ENCODE peak calls at places on chromosomes 5 and 9, in seven cellular contexts. O is glutamatergic neuron, Y is hepatocyte, M is GM13976, P is cardiac muscle cell, N is kidney, C is HCT116. F is an unnamed sample.
A peak's percentile ranks its signal among the peaks of the same experiment; 100 is the strongest.

GRCh38 chr5:856531-857425 is 6.0 kb upstream of the ZDHHC11 start:
- DNase-seq in O (no peak), Y (no peak), M (no peak), P (no peak), N (peak; percentile 61), C (no peak), F (no peak)

GRCh38 chr9:80294955-80295354 is 723.2 kb downstream of the TLE4 start:
- DNase-seq in O (no peak), Y (no peak), M (no peak), P (no peak), N (no peak), C (no peak), F (no peak)

GRCh38 chr9:93580654-93581380 is 4.4 kb downstream of the PHF2 start:
- DNase-seq in O (no peak), Y (no peak), M (no peak), P (no peak), N (no peak), C (no peak), F (no peak)

GRCh38 chr5:179840321-179840720 is 18.3 kb downstream of the MRNIP start:
- DNase-seq in O (no peak), Y (no peak), M (no peak), P (no peak), N (peak; percentile 29), C (no peak), F (no peak)

GRCh38 chr5:1294839-1295649 is at the start of gene TERT:
- DNase-seq in O (peak; percentile 84), Y (peak; percentile 31), M (peak; percentile 87), P (peak; percentile 59), N (peak; percentile 80), C (no peak), F (peak; percentile 86)

GRCh38 chr9:6644346-6645152 is 980 bp downstream of the GLDC start:
- DNase-seq in O (no peak), Y (no peak), M (no peak), P (peak; percentile 5), N (no peak), C (no peak), F (no peak)

GRCh38 chr5:134394932-134395331 is 16.7 kb downstream of the CDKN2AIPNL start:
- DNase-seq in O (no peak), Y (no peak), M (no peak), P (no peak), N (no peak), C (no peak), F (no peak)

GRCh38 chr5:77209495-77210090 is 887 bp upstream of the PDE8B start:
- DNase-seq in O (no peak), Y (no peak), M (no peak), P (no peak), N (no peak), C (no peak), F (no peak)

GRCh38 chr9:1978941-1979340 is 36.2 kb upstream of the SMARCA2 start:
- DNase-seq in O (no peak), Y (peak; percentile 27), M (no peak), P (no peak), N (no peak), C (no peak), F (no peak)

GRCh38 chr5:161286066-161286655 is 260.4 kb downstream of the GABRB2 start:
- DNase-seq in O (no peak), Y (no peak), M (peak; percentile 28), P (no peak), N (no peak), C (no peak), F (no peak)

GRCh38 chr9:2620876-2621677 is 510 bp upstream of the VLDLR start:
- DNase-seq in O (peak; percentile 88), Y (peak; percentile 84), M (no peak), P (peak; percentile 91), N (peak; percentile 91), C (no peak), F (no peak)

GRCh38 chr5:38347896-38348295 is 89.5 kb downstream of the EGFLAM start:
- DNase-seq in O (no peak), Y (no peak), M (no peak), P (no peak), N (no peak), C (no peak), F (no peak)

GRCh38 chr5:155678371-155678770 is 648.6 kb upstream of the SGCD start:
- DNase-seq in O (no peak), Y (no peak), M (no peak), P (no peak), N (no peak), C (no peak), F (no peak)

GRCh38 chr5:65742565-65743231 is 20.7 kb downstream of the NLN start:
- DNase-seq in O (no peak), Y (peak; percentile 73), M (peak; percentile 68), P (peak; percentile 35), N (no peak), C (peak; percentile 45), F (no peak)

GRCh38 chr9:138052322-138052615 is 174.7 kb downstream of the CACNA1B start:
- DNase-seq in O (no peak), Y (no peak), M (peak; percentile 12), P (no peak), N (peak; percentile 43), C (no peak), F (no peak)

GRCh38 chr5:109485030-109485429 is 75.3 kb upstream of the PJA2 start:
- DNase-seq in O (no peak), Y (peak; percentile 75), M (no peak), P (peak; percentile 58), N (peak; percentile 81), C (no peak), F (no peak)

GRCh38 chr5:148730955-148731898 is 76.9 kb upstream of the HTR4 start:
- DNase-seq in O (peak; percentile 58), Y (peak; percentile 93), M (peak; percentile 49), P (peak; percentile 93), N (no peak), C (peak; percentile 83), F (peak; percentile 51)

GRCh38 chr5:178383919-178384814 is 151.6 kb upstream of the PHYKPL start:
- DNase-seq in O (peak; percentile 14), Y (peak; percentile 85), M (no peak), P (peak; percentile 60), N (peak; percentile 59), C (no peak), F (no peak)

GRCh38 chr9:99105152-99106043 is 485 bp downstream of the TGFBR1 start:
- DNase-seq in O (peak; percentile 83), Y (peak; percentile 90), M (peak; percentile 91), P (peak; percentile 85), N (peak; percentile 95), C (no peak), F (no peak)

GRCh38 chr5:12141496-12141895 is 237.2 kb upstream of the CTNND2 start:
- DNase-seq in O (no peak), Y (no peak), M (no peak), P (no peak), N (no peak), C (no peak), F (no peak)

GRCh38 chr5:143213231-143213850 is 190.1 kb downstream of the NR3C1 start:
- DNase-seq in O (no peak), Y (peak; percentile 28), M (no peak), P (no peak), N (no peak), C (no peak), F (no peak)

GRCh38 chr5:173646684-173647083 is 30.2 kb upstream of the BOD1 start:
- DNase-seq in O (no peak), Y (no peak), M (no peak), P (no peak), N (no peak), C (no peak), F (no peak)

GRCh38 chr9:105438136-105438839 is 9.5 kb upstream of the FSD1L start:
- DNase-seq in O (no peak), Y (no peak), M (no peak), P (no peak), N (no peak), C (no peak), F (no peak)

GRCh38 chr5:75020016-75020656 is 32.2 kb downstream of the GCNT4 start:
- DNase-seq in O (no peak), Y (no peak), M (no peak), P (no peak), N (no peak), C (no peak), F (no peak)

GRCh38 chr5:125446986-125447385 is 700.5 kb upstream of the ZNF608 start:
- DNase-seq in O (no peak), Y (no peak), M (no peak), P (no peak), N (no peak), C (no peak), F (no peak)

GRCh38 chr5:146731909-146732659 is 146.5 kb downstream of the PPP2R2B start:
- DNase-seq in O (no peak), Y (peak; percentile 39), M (no peak), P (no peak), N (no peak), C (peak; percentile 79), F (no peak)

GRCh38 chr9:5326187-5326586 is 13.5 kb downstream of the RLN1 start:
- DNase-seq in O (no peak), Y (no peak), M (no peak), P (no peak), N (no peak), C (no peak), F (no peak)

GRCh38 chr5:93596676-93597441 is 13.8 kb downstream of the NR2F1 start:
- DNase-seq in O (peak; percentile 25), Y (no peak), M (peak; percentile 54), P (no peak), N (peak; percentile 66), C (peak; percentile 51), F (no peak)
- TF ChIP-seq CTCF in O (no peak), Y (no peak), M (peak; percentile 11), P (peak; percentile 18), N (no peak), C (peak; percentile 42), F (no peak)

GRCh38 chr5:163794993-163795392 is 289.6 kb downstream of the MAT2B start:
- DNase-seq in O (no peak), Y (no peak), M (no peak), P (no peak), N (no peak), C (no peak), F (no peak)

GRCh38 chr5:163789870-163790269 is 284.5 kb downstream of the MAT2B start:
- DNase-seq in O (no peak), Y (no peak), M (no peak), P (no peak), N (no peak), C (no peak), F (no peak)

DNA sequence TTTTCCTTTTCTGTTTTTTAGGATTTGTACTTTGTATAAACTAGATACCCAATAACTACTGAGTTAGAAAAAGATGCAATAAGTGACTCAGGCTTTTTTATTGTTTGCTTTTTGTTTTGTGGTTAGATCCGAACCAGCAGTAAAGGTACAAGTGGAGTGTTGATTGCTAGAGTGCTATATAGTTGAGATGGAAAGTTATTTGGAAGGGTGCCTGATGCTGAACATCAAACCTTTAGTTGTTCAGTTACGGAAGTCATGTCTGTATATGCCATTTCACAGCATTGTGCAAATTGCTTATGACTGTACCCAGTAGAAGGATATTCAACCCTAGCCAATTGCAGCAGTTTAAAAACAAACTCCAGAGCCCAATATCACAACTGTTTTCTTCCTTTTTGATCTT is 285.1 kb downstream of the MAT2B start:
- DNase-seq in O (no peak), Y (no peak), M (no peak), P (no peak), N (no peak), C (no peak), F (no peak)
- TF ChIP-seq CTCF in O (no peak), Y (no peak), M (no peak), P (no peak), N (no peak), C (no peak), F (no peak)

GRCh38 chr9:21974542-21975409 is 19.4 kb downstream of the CDKN2A start:
- DNase-seq in O (peak; percentile 71), Y (peak; percentile 50), M (peak; percentile 68), P (peak; percentile 62), N (peak; percentile 78), C (peak; percentile 29), F (no peak)
- TF ChIP-seq CTCF in O (no peak), Y (no peak), M (no peak), P (no peak), N (no peak), C (no peak), F (no peak)

GRCh38 chr9:89398651-89399050 is 80.4 kb downstream of the SECISBP2 start:
- DNase-seq in O (no peak), Y (no peak), M (no peak), P (no peak), N (no peak), C (no peak), F (no peak)
- TF ChIP-seq CTCF in O (no peak), Y (no peak), M (no peak), P (no peak), N (no peak), C (no peak), F (no peak)

F was measured in CD4-positive, alpha-beta T cell.